ENCODE peak calls at places on chromosomes 11 and 22, in four cellular contexts. L is retina, X is GM18507, I is NCI-H2029 treated with DMSO at 0.1 percent for 48 hours. T is an unnamed sample.

GRCh38 chr22:39472570-39473556 is 16.1 kb downstream of the MGAT3 start:
- DNase-seq in I (peak), L (no peak), X (no peak), T (no peak)

GRCh38 chr11:12221136-12221535 is 110.7 kb downstream of the MICAL2 start:
- DNase-seq in I (no peak), L (no peak), X (no peak), T (no peak)

GRCh38 chr11:58133329-58134076 is 8.2 kb upstream of the OR9I1 start:
- DNase-seq in X (no peak), L (no peak), I (no peak), T (no peak)

GRCh38 chr11:17722000-17722643 is 2.8 kb downstream of the MYOD1 start:
- DNase-seq in X (no peak), I (no peak), L (peak), T (peak)

GRCh38 chr22:44389926-44390925 is 77.5 kb upstream of the SHISAL1 start:
- DNase-seq in I (no peak), L (no peak), X (no peak), T (no peak)

GRCh38 chr11:134466035-134466908 is 54.2 kb upstream of the B3GAT1 start:
- DNase-seq in I (no peak), X (no peak), L (peak), T (no peak)

GRCh38 chr11:129061466-129062194 is 119.0 kb upstream of the TP53AIP1 start:
- DNase-seq in X (no peak), I (no peak), L (no peak), T (no peak)

GRCh38 chr11:121237686-121238658 is 54.6 kb upstream of the SC5D start:
- DNase-seq in I (no peak), L (no peak), X (no peak), T (no peak)

GRCh38 chr11:62542750-62543567 is 3.6 kb downstream of the AHNAK start:
- DNase-seq in X (no peak), I (peak), L (peak), T (peak)

GRCh38 chr22:48101704-48102103 is 1339.3 kb downstream of the TBC1D22A start:
- DNase-seq in X (no peak), I (no peak), L (no peak), T (no peak)

GRCh38 chr11:31844351-31844750 is 33.2 kb upstream of the PAX6 start:
- DNase-seq in X (no peak), I (no peak), L (no peak), T (no peak)

GRCh38 chr22:19876941-19877625 is 22.4 kb upstream of the GNB1L start:
- DNase-seq in L (no peak), I (no peak), X (no peak), T (no peak)

GRCh38 chr11:11461473-11461872 is 108.4 kb upstream of the CSNK2A3 start:
- DNase-seq in X (no peak), L (no peak), I (no peak), T (no peak)

GRCh38 chr11:126465573-126466287 is 110.2 kb downstream of the ST3GAL4 start:
- DNase-seq in I (peak), L (peak), X (no peak), T (no peak)

GRCh38 chr11:45486461-45486860 is 179.0 kb downstream of the CHST1 start:
- DNase-seq in X (no peak), I (no peak), L (no peak), T (no peak)

GRCh38 chr22:25403752-25404471 is 160.6 kb upstream of the GRK3 start:
- DNase-seq in L (peak), I (peak), X (no peak), T (no peak)

GRCh38 chr11:2940166-2940929 is 11.1 kb upstream of the PHLDA2 start:
- DNase-seq in L (no peak), X (no peak), I (no peak), T (no peak)

GRCh38 chr11:75267171-75267970 is 26.8 kb downstream of the TPBGL start:
- DNase-seq in I (no peak), L (no peak), X (no peak), T (no peak)

GRCh38 chr22:47375621-47376321 is 613.3 kb downstream of the TBC1D22A start:
- DNase-seq in I (no peak), X (no peak), L (no peak), T (no peak)

GRCh38 chr22:32413715-32414114 is 1.7 kb upstream of the RTCB start:
- DNase-seq in L (no peak), I (no peak), X (no peak), T (peak)

GRCh38 chr11:33027233-33027632 is 11.6 kb downstream of the DEPDC7 start:
- DNase-seq in L (no peak), I (no peak), X (no peak), T (no peak)

T was measured in T47D.